ENCODE peak calls at places on chromosomes 12 and 14, in seven cellular contexts. Y is esophagus squamous epithelium, A is sigmoid colon, V is HFFc6, P is fibroblast of mammary gland, I is GM13976, L is B cell. U is an unnamed sample.

GRCh38 chr14:61602733-61603077 is 92.6 kb upstream of the HIF1A start:
- DNase-seq in Y (no peak), A (no peak), V (no peak), P (no peak), I (no peak), L (no peak), U (no peak)

GRCh38 chr14:104586832-104587620 is 7.5 kb downstream of the C14orf180 start:
- DNase-seq in Y (no peak), A (no peak), V (no peak), P (no peak), I (no peak), L (no peak), U (no peak)

GRCh38 chr12:92259291-92259690 is 113.6 kb upstream of the BTG1 start:
- DNase-seq in Y (no peak), A (no peak), V (no peak), P (no peak), I (no peak), L (no peak), U (no peak)

GRCh38 chr14:96187216-96188050 is 17.2 kb upstream of the BDKRB2 start:
- DNase-seq in Y (no peak), A (no peak), V (no peak), P (no peak), I (no peak), L (no peak), U (no peak)

GRCh38 chr12:89597770-89598169 is 71.9 kb upstream of the POC1B start:
- DNase-seq in Y (no peak), A (no peak), V (no peak), P (no peak), I (no peak), L (no peak), U (no peak)

GRCh38 chr14:23561873-23562821 is 5.4 kb downstream of the AP1G2 start:
- DNase-seq in Y (no peak), A (peak), V (no peak), P (no peak), I (no peak), L (no peak), U (no peak)

GRCh38 chr12:132375747-132376463 is 46.5 kb upstream of the GALNT9 start:
- DNase-seq in Y (no peak), A (peak), V (no peak), P (no peak), I (no peak), L (no peak), U (no peak)

GRCh38 chr12:45660330-45660729 is 69.2 kb upstream of the ARID2 start:
- DNase-seq in Y (no peak), A (no peak), V (peak), P (peak), I (no peak), L (no peak), U (no peak)

GRCh38 chr12:50021071-50021470 is 4.2 kb downstream of the RACGAP1 start:
- DNase-seq in Y (no peak), A (no peak), V (no peak), P (no peak), I (no peak), L (no peak), U (no peak)

GRCh38 chr12:59041241-59042121 is 121.2 kb upstream of the LRIG3 start:
- DNase-seq in Y (no peak), A (no peak), V (peak), P (peak), I (no peak), L (no peak), U (no peak)

GRCh38 chr14:105989746-105990302 is 463.4 kb downstream of the TMEM121 start:
- DNase-seq in Y (no peak), A (no peak), V (no peak), P (no peak), I (no peak), L (no peak), U (no peak)

GRCh38 chr12:18421840-18422239 is 160.5 kb downstream of the PIK3C2G start:
- DNase-seq in Y (no peak), A (no peak), V (peak), P (peak), I (no peak), L (no peak), U (no peak)

GRCh38 chr12:38389581-38389980 is 73.0 kb downstream of the ALG10B start:
- DNase-seq in Y (no peak), A (no peak), V (no peak), P (no peak), I (no peak), L (no peak), U (no peak)

GRCh38 chr12:99619389-99620158 is 28.0 kb upstream of the GARIN6 start:
- DNase-seq in Y (no peak), A (no peak), V (no peak), P (peak), I (no peak), L (no peak), U (no peak)
- TF ChIP-seq CTCF in Y (no peak), A (no peak), V (peak), P (peak), I (peak), L (peak), U (peak)

GRCh38 chr14:103296987-103297386 is 37.0 kb upstream of the EIF5 start:
- DNase-seq in Y (no peak), A (peak), V (no peak), P (no peak), I (no peak), L (no peak), U (no peak)
- TF ChIP-seq CTCF in Y (no peak), A (no peak), V (peak), P (no peak), I (no peak), L (no peak), U (no peak)

GRCh38 chr12:96014932-96015599 is 18.9 kb upstream of the HAL start:
- DNase-seq in Y (no peak), A (no peak), V (no peak), P (no peak), I (no peak), L (no peak), U (no peak)

GRCh38 chr12:96020314-96021003 is 14.9 kb downstream of the LTA4H start:
- DNase-seq in Y (no peak), A (no peak), V (no peak), P (no peak), I (no peak), L (no peak), U (no peak)

GRCh38 chr12:96015672-96016071 is 19.5 kb upstream of the HAL start:
- DNase-seq in Y (no peak), A (no peak), V (peak), P (peak), I (no peak), L (no peak), U (no peak)
- TF ChIP-seq CTCF in Y (no peak), A (no peak), V (peak), P (peak), I (no peak), L (no peak), U (no peak)

DNA sequence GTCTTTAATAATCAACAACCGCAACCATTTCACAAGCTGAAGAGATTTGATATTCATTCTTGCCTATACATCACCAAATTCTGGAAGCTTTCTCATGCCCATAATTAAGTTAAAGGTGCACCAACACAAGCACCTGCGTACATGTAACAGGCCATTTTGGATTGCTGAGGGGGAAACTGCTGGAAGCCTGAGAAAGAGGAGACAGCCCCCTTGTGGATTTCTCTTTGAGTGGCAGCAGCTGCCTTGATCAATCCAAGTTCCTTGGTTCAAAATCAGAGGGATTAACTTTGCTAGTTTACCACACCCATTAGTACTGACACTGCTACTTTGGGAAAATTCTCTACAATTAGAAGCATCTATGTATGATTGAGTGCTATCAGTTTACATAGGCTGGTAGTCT is 321.1 kb downstream of the NOVA1 start:
- DNase-seq in Y (no peak), A (no peak), V (no peak), P (peak), I (no peak), L (no peak), U (no peak)
- TF ChIP-seq CTCF in Y (no peak), A (no peak), V (no peak), P (peak), I (no peak), L (no peak), U (no peak)

GRCh38 chr12:102689701-102690100 is 209.3 kb upstream of the IGF1 start:
- DNase-seq in Y (no peak), A (no peak), V (no peak), P (no peak), I (no peak), L (no peak), U (no peak)

GRCh38 chr12:102685172-102685571 is 204.8 kb upstream of the IGF1 start:
- DNase-seq in Y (no peak), A (no peak), V (no peak), P (peak), I (no peak), L (no peak), U (no peak)

GRCh38 chr12:102687523-102687922 is 207.2 kb upstream of the IGF1 start:
- DNase-seq in Y (no peak), A (no peak), V (no peak), P (no peak), I (no peak), L (no peak), U (no peak)

GRCh38 chr12:102682698-102683289 is 202.4 kb upstream of the IGF1 start:
- DNase-seq in Y (no peak), A (no peak), V (no peak), P (no peak), I (no peak), L (no peak), U (no peak)

DNA sequence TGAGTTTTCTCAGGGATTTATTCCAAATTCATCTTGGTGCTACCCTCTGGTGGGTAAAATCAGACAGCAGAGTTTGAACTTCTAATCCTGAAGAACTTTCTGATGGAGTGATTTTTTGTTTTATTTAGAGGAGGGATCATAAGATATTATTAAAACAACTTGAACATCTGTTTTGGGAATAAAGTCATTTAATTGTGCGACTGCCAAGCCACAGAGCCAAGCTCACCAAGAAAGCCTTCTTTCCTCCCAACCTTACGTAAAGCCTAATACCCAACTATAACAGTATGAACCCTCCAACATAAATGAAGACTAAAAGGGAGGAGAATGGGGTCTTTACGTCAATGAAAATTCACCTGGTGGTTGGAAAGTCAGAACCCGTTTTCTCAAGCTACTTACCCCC is 205.5 kb upstream of the IGF1 start:
- DNase-seq in Y (no peak), A (no peak), V (no peak), P (no peak), I (no peak), L (no peak), U (no peak)
- TF ChIP-seq CTCF in Y (no peak), A (no peak), V (peak), P (no peak), I (no peak), L (no peak), U (no peak)

GRCh38 chr12:43805149-43805856 is 814 bp downstream of the TWF1 start:
- DNase-seq in Y (no peak), A (no peak), V (no peak), P (peak), I (peak), L (no peak), U (peak)

GRCh38 chr12:43806737-43807072 is 588 bp upstream of the TWF1 start:
- DNase-seq in Y (no peak), A (no peak), V (no peak), P (peak), I (no peak), L (no peak), U (no peak)

GRCh38 chr12:43812042-43812441 is 5.9 kb upstream of the TWF1 start:
- DNase-seq in Y (no peak), A (no peak), V (no peak), P (no peak), I (no peak), L (no peak), U (no peak)

GRCh38 chr12:43807361-43807760 is 1.2 kb upstream of the TWF1 start:
- DNase-seq in Y (no peak), A (no peak), V (no peak), P (no peak), I (no peak), L (no peak), U (no peak)

DNA sequence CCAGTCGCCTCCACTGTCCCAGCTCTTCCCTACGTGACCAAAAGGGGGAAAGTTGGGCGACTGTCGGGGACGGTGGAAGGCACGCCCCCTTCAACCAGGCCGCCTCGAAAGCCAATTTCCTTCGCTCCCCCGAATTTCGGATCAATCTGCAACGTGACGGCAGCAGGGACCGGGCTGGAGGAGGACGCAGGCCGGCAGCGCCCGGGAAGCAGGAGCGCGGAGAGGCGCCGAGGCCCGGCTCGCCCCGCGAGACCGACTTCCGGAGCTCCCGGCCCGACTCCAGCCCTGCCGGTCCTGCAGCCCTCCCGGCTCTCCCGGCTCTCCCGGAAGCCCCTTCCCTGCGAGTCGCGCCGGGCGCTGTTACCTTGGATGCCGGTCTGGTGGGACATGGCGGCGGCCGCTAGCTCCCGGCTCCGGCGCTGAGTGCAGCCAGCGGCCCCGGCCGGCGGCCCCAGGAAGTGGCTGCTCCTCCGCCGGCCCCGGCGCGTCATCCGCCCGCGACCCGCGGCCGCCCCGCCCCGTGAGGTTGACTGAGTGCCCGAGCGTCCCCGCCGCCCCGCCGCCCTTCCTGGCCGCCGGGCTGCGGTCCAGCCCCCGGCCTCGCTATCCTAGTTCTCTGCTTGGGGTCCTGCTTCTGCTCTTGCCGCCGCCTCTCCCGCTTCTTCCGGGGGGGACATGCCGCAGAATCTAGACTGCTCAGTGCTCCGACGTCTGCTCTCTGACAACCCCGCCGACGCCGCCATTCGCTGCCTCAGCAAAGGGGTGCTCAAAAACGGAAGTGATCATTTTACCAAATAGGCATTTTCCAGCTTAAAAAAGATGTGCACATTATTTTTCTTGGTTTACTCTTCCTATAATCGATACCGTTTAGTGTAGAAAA is at the start of gene TWF1:
- DNase-seq in Y (peak), A (peak), V (peak), P (peak), I (peak), L (peak), U (peak)
- TF ChIP-seq CTCF in Y (no peak), A (peak), V (peak), P (peak), I (no peak), L (peak), U (no peak)

GRCh38 chr12:122306407-122306806 is 40.1 kb upstream of the VPS33A start:
- DNase-seq in Y (no peak), A (no peak), V (no peak), P (no peak), I (no peak), L (no peak), U (no peak)
- TF ChIP-seq CTCF in Y (no peak), A (no peak), V (no peak), P (no peak), I (no peak), L (no peak), U (peak)

GRCh38 chr14:30995674-30996073 is 29.8 kb upstream of the AP4S1 start:
- DNase-seq in Y (no peak), A (no peak), V (no peak), P (no peak), I (no peak), L (no peak), U (no peak)

GRCh38 chr14:30996892-30997659 is 28.4 kb upstream of the AP4S1 start:
- DNase-seq in Y (no peak), A (no peak), V (no peak), P (no peak), I (no peak), L (no peak), U (no peak)

GRCh38 chr14:30999038-30999773 is 26.2 kb upstream of the AP4S1 start:
- DNase-seq in Y (no peak), A (no peak), V (no peak), P (no peak), I (no peak), L (no peak), U (no peak)

GRCh38 chr14:31000629-31001338 is 24.7 kb upstream of the AP4S1 start:
- DNase-seq in Y (no peak), A (no peak), V (no peak), P (no peak), I (no peak), L (no peak), U (no peak)

GRCh38 chr14:30998100-30998706 is 27.2 kb upstream of the AP4S1 start:
- DNase-seq in Y (no peak), A (no peak), V (no peak), P (no peak), I (no peak), L (no peak), U (no peak)
- TF ChIP-seq CTCF in Y (no peak), A (no peak), V (no peak), P (no peak), I (no peak), L (no peak), U (no peak)

GRCh38 chr14:33432407-33433023 is 493.8 kb downstream of the NPAS3 start:
- DNase-seq in Y (no peak), A (no peak), V (peak), P (peak), I (no peak), L (no peak), U (no peak)
- TF ChIP-seq CTCF in Y (peak), A (peak), V (peak), P (peak), I (no peak), L (no peak), U (peak)